ENCODE peak calls at places on chromosomes 2 and 18, in eight cellular contexts. N is activated CD4-positive, alpha-beta T cell treated with anti-CD3 and anti-CD28 coated beads for 48 hours; Y is KG1; P is GM12865; M is fibroblast of pulmonary artery; X is stimulated activated CD4-positive, alpha-beta T cell treated with anti-CD3 and anti-CD28 coated beads, Interleukin-2, amount 100 ng/mL, for 48 hours; W is H7; E is skeletal muscle cell. J is an unnamed sample.

GRCh38 chr2:186755066-186755465 is 61.2 kb downstream of the FAM171B start:
- DNase-seq in Y (no peak), P (no peak), W (no peak), E (peak; percentile 4), X (no peak), N (no peak), M (peak; percentile 49), J (no peak)

GRCh38 chr2:65043001-65043400 is 13.2 kb upstream of the CEP68 start:
- DNase-seq in M (no peak), W (no peak), Y (no peak), X (no peak), E (no peak), N (no peak), P (no peak), J (no peak)

GRCh38 chr2:191148766-191149165 is 2.0 kb downstream of the STAT4 start:
- DNase-seq in X (no peak), M (no peak), E (no peak), W (no peak), N (no peak), Y (no peak), P (no peak), J (no peak)

GRCh38 chr2:239818531-239819011 is 206.6 kb downstream of the NDUFA10 start:
- DNase-seq in M (no peak), Y (no peak), E (no peak), X (no peak), P (no peak), W (no peak), N (no peak), J (no peak)

GRCh38 chr2:215843579-215843978 is 169.8 kb downstream of the MREG start:
- DNase-seq in E (peak; percentile 91), W (no peak), X (no peak), P (no peak), Y (no peak), N (peak; percentile 23), M (peak; percentile 74), J (peak; percentile 94)

GRCh38 chr2:55887351-55887750 is 36.2 kb downstream of the EFEMP1 start:
- DNase-seq in N (no peak), M (peak; percentile 64), W (no peak), X (no peak), Y (no peak), P (no peak), E (no peak), J (no peak)

GRCh38 chr18:7572837-7573236 is 5.7 kb downstream of the PTPRM start:
- DNase-seq in W (no peak), N (no peak), E (no peak), M (no peak), P (peak; percentile 17), X (no peak), Y (no peak), J (peak; percentile 61)

GRCh38 chr2:98569197-98569793 is 39.0 kb downstream of the COA5 start:
- DNase-seq in W (peak; percentile 94), E (no peak), N (peak; percentile 84), M (peak; percentile 26), P (peak; percentile 60), X (peak; percentile 76), Y (no peak), J (no peak)

GRCh38 chr2:207491086-207491485 is 38.7 kb upstream of the CREB1 start:
- DNase-seq in M (no peak), N (no peak), X (no peak), W (no peak), P (no peak), Y (no peak), E (no peak), J (no peak)

GRCh38 chr2:85577386-85578242 is at the start of gene VAMP8:
- DNase-seq in Y (peak; percentile 73), W (peak; percentile 88), X (peak; percentile 53), E (no peak), N (peak; percentile 78), P (peak; percentile 77), M (no peak), J (peak; percentile 42)

GRCh38 chr18:79329786-79330185 is 65.9 kb upstream of the NFATC1 start:
- DNase-seq in X (no peak), W (no peak), E (no peak), P (no peak), M (no peak), N (no peak), Y (no peak), J (no peak)

GRCh38 chr18:79680100-79680879 is 687 bp downstream of the CTDP1 start:
- DNase-seq in N (peak; percentile 67), E (no peak), W (peak; percentile 79), P (peak; percentile 41), M (peak; percentile 60), Y (peak; percentile 31), X (peak; percentile 14), J (peak; percentile 63)

GRCh38 chr2:30475542-30475941 is 28.5 kb downstream of the LCLAT1 start:
- DNase-seq in W (no peak), M (no peak), P (no peak), E (no peak), X (no peak), Y (no peak), N (no peak), J (no peak)

GRCh38 chr2:32436150-32436549 is 79.3 kb downstream of the BIRC6 start:
- DNase-seq in P (no peak), M (peak; percentile 47), X (no peak), Y (no peak), N (no peak), E (peak; percentile 38), W (no peak), J (no peak)

GRCh38 chr2:113216891-113217454 is 43.2 kb downstream of the PSD4 start:
- DNase-seq in W (no peak), E (no peak), Y (no peak), M (no peak), P (no peak), X (no peak), N (no peak), J (peak; percentile 15)

GRCh38 chr2:8478133-8478793 is 203.6 kb upstream of the ID2 start:
- DNase-seq in N (no peak), X (no peak), P (peak; percentile 32), Y (no peak), M (no peak), W (no peak), E (no peak), J (peak; percentile 71)

GRCh38 chr18:24196764-24197163 is 57.9 kb downstream of the CABYR start:
- DNase-seq in N (no peak), P (no peak), X (no peak), E (no peak), M (no peak), W (no peak), Y (no peak), J (no peak)

GRCh38 chr2:124683536-124684407 is 658.7 kb downstream of the CNTNAP5 start:
- DNase-seq in W (no peak), E (no peak), X (no peak), M (peak; percentile 13), N (no peak), Y (no peak), P (no peak), J (no peak)

GRCh38 chr2:118255771-118256372 is 167.6 kb downstream of the INSIG2 start:
- DNase-seq in W (peak; percentile 36), M (no peak), E (no peak), X (no peak), Y (no peak), P (no peak), N (no peak), J (no peak)

GRCh38 chr2:174607989-174608865 is 10.6 kb upstream of the WIPF1 start:
- DNase-seq in M (no peak), X (no peak), P (peak; percentile 94), W (no peak), Y (no peak), N (peak; percentile 54), E (no peak), J (no peak)

GRCh38 chr2:204027105-204027504 is 90.5 kb downstream of the ICOS start:
- DNase-seq in W (no peak), P (peak; percentile 68), E (peak; percentile 2), M (peak; percentile 13), Y (no peak), N (no peak), X (no peak), J (no peak)

GRCh38 chr2:102238039-102238756 is 51.4 kb downstream of the IL1RL2 start:
- DNase-seq in Y (no peak), E (no peak), N (peak; percentile 49), P (peak; percentile 20), W (no peak), X (no peak), M (peak; percentile 85), J (peak; percentile 46)

GRCh38 chr2:19835818-19836281 is 65.9 kb downstream of the TTC32 start:
- DNase-seq in M (no peak), P (no peak), E (no peak), W (no peak), X (no peak), N (no peak), Y (no peak), J (no peak)

GRCh38 chr2:103656558-103656957 is 894.7 kb downstream of the TMEM182 start:
- DNase-seq in W (no peak), N (no peak), E (no peak), M (peak; percentile 0), P (no peak), Y (no peak), X (no peak), J (peak; percentile 47)

GRCh38 chr18:13371689-13372404 is 153.3 kb downstream of the LDLRAD4 start:
- DNase-seq in N (no peak), W (no peak), E (no peak), P (no peak), Y (no peak), X (no peak), M (no peak), J (no peak)

GRCh38 chr18:23237524-23238151 is 102.4 kb downstream of the CABLES1 start:
- DNase-seq in M (peak; percentile 64), W (peak; percentile 87), P (peak; percentile 91), E (no peak), N (peak; percentile 74), X (peak; percentile 42), Y (no peak), J (peak; percentile 51)

J was measured in renal cortical epithelial cell.